ENCODE peak calls at places on chromosome 20, in ten cellular contexts. One of them, this sample, is unnamed.

GRCh38 chr20:57737349-57737748 is 27.5 kb upstream of the PMEPA1 start:
- DNase-seq in left ventricle myocardium inferior: no peak
- DNase-seq in fibroblast of lung: no peak
- DNase-seq in ascending aorta: no peak
- DNase-seq in A549: no peak
- DNase-seq in SK-N-MC: no peak
- DNase-seq in pancreas: no peak
- DNase-seq in transverse colon: no peak
- DNase-seq in lower lobe of right lung: no peak
- DNase-seq in gastrocnemius medialis: no peak
- DNase-seq in this sample: no peak

GRCh38 chr20:2086980-2087377 is 14.6 kb upstream of the STK35 start:
- DNase-seq in lower lobe of right lung: no peak
- DNase-seq in left ventricle myocardium inferior: no peak
- DNase-seq in SK-N-MC: no peak
- DNase-seq in gastrocnemius medialis: no peak
- DNase-seq in transverse colon: no peak
- DNase-seq in ascending aorta: no peak
- DNase-seq in pancreas: no peak
- DNase-seq in fibroblast of lung: no peak
- DNase-seq in A549: no peak
- DNase-seq in this sample: no peak

GRCh38 chr20:53077373-53078205 is 105.4 kb downstream of the TSHZ2 start:
- DNase-seq in ascending aorta: no peak
- DNase-seq in A549: no peak
- DNase-seq in SK-N-MC: no peak
- DNase-seq in pancreas: peak
- DNase-seq in left ventricle myocardium inferior: no peak
- DNase-seq in fibroblast of lung: peak
- DNase-seq in transverse colon: no peak
- DNase-seq in gastrocnemius medialis: no peak
- DNase-seq in lower lobe of right lung: no peak
- DNase-seq in this sample: no peak

GRCh38 chr20:63045401-63045800 is 38.6 kb upstream of the BHLHE23 start:
- DNase-seq in gastrocnemius medialis: no peak
- DNase-seq in pancreas: no peak
- DNase-seq in lower lobe of right lung: peak
- DNase-seq in left ventricle myocardium inferior: no peak
- DNase-seq in ascending aorta: no peak
- DNase-seq in A549: no peak
- DNase-seq in transverse colon: no peak
- DNase-seq in fibroblast of lung: no peak
- DNase-seq in SK-N-MC: no peak
- DNase-seq in this sample: no peak

GRCh38 chr20:56422131-56422823 is 10.2 kb downstream of the CASS4 start:
- DNase-seq in gastrocnemius medialis: no peak
- DNase-seq in fibroblast of lung: peak
- DNase-seq in ascending aorta: no peak
- DNase-seq in lower lobe of right lung: no peak
- DNase-seq in left ventricle myocardium inferior: no peak
- DNase-seq in transverse colon: no peak
- DNase-seq in pancreas: no peak
- DNase-seq in A549: peak
- DNase-seq in SK-N-MC: no peak
- DNase-seq in this sample: no peak

GRCh38 chr20:4730782-4731181 is 9.1 kb downstream of the PRND start:
- DNase-seq in fibroblast of lung: no peak
- DNase-seq in ascending aorta: no peak
- DNase-seq in left ventricle myocardium inferior: no peak
- DNase-seq in SK-N-MC: no peak
- DNase-seq in gastrocnemius medialis: no peak
- DNase-seq in transverse colon: no peak
- DNase-seq in pancreas: no peak
- DNase-seq in A549: no peak
- DNase-seq in lower lobe of right lung: no peak
- DNase-seq in this sample: no peak

GRCh38 chr20:37531856-37532255 is 4.2 kb upstream of the BLCAP start:
- DNase-seq in SK-N-MC: no peak
- DNase-seq in left ventricle myocardium inferior: no peak
- DNase-seq in pancreas: no peak
- DNase-seq in fibroblast of lung: no peak
- DNase-seq in lower lobe of right lung: no peak
- DNase-seq in A549: no peak
- DNase-seq in ascending aorta: no peak
- DNase-seq in gastrocnemius medialis: no peak
- DNase-seq in transverse colon: no peak
- DNase-seq in this sample: peak

GRCh38 chr20:45052698-45053440 is 48.1 kb downstream of the KCNS1 start:
- DNase-seq in A549: no peak
- DNase-seq in SK-N-MC: no peak
- DNase-seq in ascending aorta: no peak
- DNase-seq in lower lobe of right lung: no peak
- DNase-seq in gastrocnemius medialis: no peak
- DNase-seq in transverse colon: no peak
- DNase-seq in left ventricle myocardium inferior: no peak
- DNase-seq in fibroblast of lung: peak
- DNase-seq in pancreas: no peak
- DNase-seq in this sample: peak

GRCh38 chr20:51166489-51166888 is 143.6 kb upstream of the KCNG1 start:
- DNase-seq in lower lobe of right lung: no peak
- DNase-seq in transverse colon: no peak
- DNase-seq in A549: no peak
- DNase-seq in gastrocnemius medialis: no peak
- DNase-seq in SK-N-MC: no peak
- DNase-seq in left ventricle myocardium inferior: no peak
- DNase-seq in ascending aorta: no peak
- DNase-seq in fibroblast of lung: no peak
- DNase-seq in pancreas: no peak
- DNase-seq in this sample: no peak

GRCh38 chr20:41245086-41245707 is 72.3 kb downstream of the ZHX3 start:
- DNase-seq in lower lobe of right lung: no peak
- DNase-seq in ascending aorta: no peak
- DNase-seq in fibroblast of lung: peak
- DNase-seq in SK-N-MC: no peak
- DNase-seq in left ventricle myocardium inferior: no peak
- DNase-seq in transverse colon: no peak
- DNase-seq in gastrocnemius medialis: no peak
- DNase-seq in pancreas: no peak
- DNase-seq in A549: no peak
- DNase-seq in this sample: no peak

GRCh38 chr20:41248371-41249024 is 69.0 kb downstream of the ZHX3 start:
- DNase-seq in ascending aorta: no peak
- DNase-seq in A549: no peak
- DNase-seq in gastrocnemius medialis: no peak
- DNase-seq in pancreas: no peak
- DNase-seq in lower lobe of right lung: no peak
- DNase-seq in fibroblast of lung: peak
- DNase-seq in SK-N-MC: no peak
- DNase-seq in transverse colon: no peak
- DNase-seq in left ventricle myocardium inferior: no peak
- DNase-seq in this sample: no peak

GRCh38 chr20:41249781-41250281 is 67.7 kb downstream of the ZHX3 start:
- DNase-seq in transverse colon: no peak
- DNase-seq in fibroblast of lung: peak
- DNase-seq in ascending aorta: no peak
- DNase-seq in pancreas: no peak
- DNase-seq in SK-N-MC: no peak
- DNase-seq in gastrocnemius medialis: peak
- DNase-seq in A549: no peak
- DNase-seq in left ventricle myocardium inferior: no peak
- DNase-seq in lower lobe of right lung: no peak
- DNase-seq in this sample: no peak

GRCh38 chr20:41247523-41248370 is 69.8 kb downstream of the ZHX3 start:
- DNase-seq in pancreas: no peak
- DNase-seq in SK-N-MC: no peak
- DNase-seq in A549: no peak
- DNase-seq in ascending aorta: no peak
- DNase-seq in left ventricle myocardium inferior: no peak
- DNase-seq in transverse colon: no peak
- DNase-seq in lower lobe of right lung: no peak
- DNase-seq in gastrocnemius medialis: no peak
- DNase-seq in fibroblast of lung: peak
- DNase-seq in this sample: no peak

DNA sequence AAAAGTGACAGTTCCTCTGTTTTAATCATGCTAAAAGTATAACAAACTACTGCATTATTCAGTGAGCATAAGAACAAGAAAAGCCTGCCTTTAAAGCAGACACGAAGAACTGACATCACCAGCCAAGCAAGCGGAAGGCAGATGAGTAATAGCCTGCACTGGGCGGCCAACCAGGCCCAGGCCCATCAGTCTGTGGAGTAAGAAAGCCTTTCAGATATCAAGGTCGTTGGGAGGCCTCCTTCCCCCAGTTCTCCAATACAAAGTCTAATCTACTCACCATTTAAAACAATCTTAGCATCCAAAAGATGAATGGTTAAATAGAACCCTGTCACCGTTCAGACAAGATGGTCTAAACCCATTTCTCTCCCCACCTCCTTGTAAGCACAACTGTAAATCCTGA is 68.2 kb downstream of the ZHX3 start:
- DNase-seq in left ventricle myocardium inferior: peak
- DNase-seq in gastrocnemius medialis: peak
- DNase-seq in pancreas: no peak
- DNase-seq in lower lobe of right lung: no peak
- DNase-seq in fibroblast of lung: peak
- DNase-seq in A549: no peak
- DNase-seq in ascending aorta: peak
- DNase-seq in transverse colon: peak
- DNase-seq in SK-N-MC: no peak
- DNase-seq in this sample: peak
- H3K27ac ChIP-seq in left ventricle myocardium inferior: peak
- H3K27ac ChIP-seq in gastrocnemius medialis: peak
- H3K27ac ChIP-seq in pancreas: no peak
- H3K27ac ChIP-seq in lower lobe of right lung: peak
- H3K27ac ChIP-seq in fibroblast of lung: peak
- H3K27ac ChIP-seq in A549: peak
- H3K27ac ChIP-seq in ascending aorta: peak
- H3K27ac ChIP-seq in transverse colon: peak
- H3K27ac ChIP-seq in SK-N-MC: no peak
- H3K27ac ChIP-seq in this sample: peak

GRCh38 chr20:237479-237878 is 10.4 kb downstream of the DEFB129 start:
- DNase-seq in SK-N-MC: no peak
- DNase-seq in A549: no peak
- DNase-seq in lower lobe of right lung: peak
- DNase-seq in pancreas: peak
- DNase-seq in left ventricle myocardium inferior: no peak
- DNase-seq in transverse colon: peak
- DNase-seq in fibroblast of lung: no peak
- DNase-seq in gastrocnemius medialis: no peak
- DNase-seq in ascending aorta: no peak
- DNase-seq in this sample: no peak
- H3K27ac ChIP-seq in SK-N-MC: no peak
- H3K27ac ChIP-seq in A549: no peak
- H3K27ac ChIP-seq in lower lobe of right lung: peak
- H3K27ac ChIP-seq in pancreas: no peak
- H3K27ac ChIP-seq in left ventricle myocardium inferior: no peak
- H3K27ac ChIP-seq in transverse colon: no peak
- H3K27ac ChIP-seq in fibroblast of lung: no peak
- H3K27ac ChIP-seq in gastrocnemius medialis: no peak
- H3K27ac ChIP-seq in ascending aorta: no peak
- H3K27ac ChIP-seq in this sample: no peak

GRCh38 chr20:33443006-33443511 is 504 bp downstream of the SNTA1 start:
- DNase-seq in lower lobe of right lung: no peak
- DNase-seq in pancreas: peak
- DNase-seq in SK-N-MC: no peak
- DNase-seq in gastrocnemius medialis: peak
- DNase-seq in left ventricle myocardium inferior: peak
- DNase-seq in A549: peak
- DNase-seq in ascending aorta: no peak
- DNase-seq in transverse colon: peak
- DNase-seq in fibroblast of lung: no peak
- DNase-seq in this sample: no peak
- H3K27ac ChIP-seq in lower lobe of right lung: peak
- H3K27ac ChIP-seq in pancreas: no peak
- H3K27ac ChIP-seq in SK-N-MC: no peak
- H3K27ac ChIP-seq in gastrocnemius medialis: peak
- H3K27ac ChIP-seq in left ventricle myocardium inferior: peak
- H3K27ac ChIP-seq in A549: peak
- H3K27ac ChIP-seq in ascending aorta: peak
- H3K27ac ChIP-seq in transverse colon: peak
- H3K27ac ChIP-seq in fibroblast of lung: peak
- H3K27ac ChIP-seq in this sample: peak

GRCh38 chr20:42901689-42902518 is 287.8 kb downstream of the PTPRT start:
- DNase-seq in transverse colon: no peak
- DNase-seq in left ventricle myocardium inferior: peak
- DNase-seq in fibroblast of lung: no peak
- DNase-seq in SK-N-MC: no peak
- DNase-seq in gastrocnemius medialis: no peak
- DNase-seq in lower lobe of right lung: no peak
- DNase-seq in A549: no peak
- DNase-seq in ascending aorta: no peak
- DNase-seq in pancreas: peak
- DNase-seq in this sample: no peak
- H3K27ac ChIP-seq in transverse colon: no peak
- H3K27ac ChIP-seq in left ventricle myocardium inferior: peak
- H3K27ac ChIP-seq in fibroblast of lung: no peak
- H3K27ac ChIP-seq in SK-N-MC: no peak
- H3K27ac ChIP-seq in gastrocnemius medialis: no peak
- H3K27ac ChIP-seq in lower lobe of right lung: no peak
- H3K27ac ChIP-seq in A549: no peak
- H3K27ac ChIP-seq in ascending aorta: no peak
- H3K27ac ChIP-seq in pancreas: no peak
- H3K27ac ChIP-seq in this sample: no peak

DNA sequence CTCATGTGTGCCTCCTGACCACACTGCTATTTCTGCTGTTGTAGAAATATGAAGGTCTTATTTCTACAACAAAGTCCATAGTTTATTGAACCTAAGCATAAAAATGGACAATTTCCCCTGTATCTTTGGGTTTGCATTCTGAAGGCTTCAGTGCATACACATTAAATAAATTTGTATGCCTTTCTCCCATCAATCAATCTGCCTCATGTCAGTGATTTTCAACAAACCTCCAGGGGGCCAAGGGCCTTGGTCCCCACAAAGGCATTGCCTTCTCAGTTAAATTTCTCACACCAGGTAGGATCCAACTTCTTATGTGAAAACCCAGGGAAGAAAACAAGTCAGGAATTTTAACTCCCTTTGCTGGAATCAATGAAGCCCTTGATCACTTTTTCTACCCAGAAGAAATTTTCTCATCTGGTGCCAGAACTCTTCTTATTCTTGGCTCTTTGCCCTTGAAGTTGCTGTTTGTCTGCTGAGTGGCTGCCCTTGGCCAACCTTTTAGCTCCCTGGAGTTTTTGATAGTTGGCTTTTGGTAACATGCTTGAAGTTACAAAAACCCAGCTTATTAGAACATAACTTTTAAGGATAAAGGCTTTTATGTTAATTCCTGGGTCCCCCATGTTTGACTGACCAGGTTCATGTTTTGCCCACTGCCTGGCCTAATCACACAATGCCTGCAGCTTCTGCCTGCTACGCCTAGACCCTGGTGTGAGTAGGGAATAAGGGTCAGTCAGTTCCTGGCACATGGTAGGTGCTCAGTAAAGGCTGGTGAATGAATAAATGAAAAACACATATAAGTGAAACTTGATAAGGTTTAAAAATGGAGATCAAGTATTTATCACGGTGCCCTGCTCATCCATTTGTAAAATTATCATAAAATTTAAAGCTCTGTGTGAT is 37.0 kb downstream of the SHLD1 start:
- DNase-seq in A549: no peak
- DNase-seq in gastrocnemius medialis: no peak
- DNase-seq in fibroblast of lung: peak
- DNase-seq in left ventricle myocardium inferior: no peak
- DNase-seq in SK-N-MC: no peak
- DNase-seq in lower lobe of right lung: no peak
- DNase-seq in pancreas: no peak
- DNase-seq in transverse colon: no peak
- DNase-seq in ascending aorta: no peak
- DNase-seq in this sample: no peak
- H3K27ac ChIP-seq in A549: peak
- H3K27ac ChIP-seq in gastrocnemius medialis: peak
- H3K27ac ChIP-seq in fibroblast of lung: no peak
- H3K27ac ChIP-seq in left ventricle myocardium inferior: peak
- H3K27ac ChIP-seq in SK-N-MC: no peak
- H3K27ac ChIP-seq in lower lobe of right lung: peak
- H3K27ac ChIP-seq in pancreas: peak
- H3K27ac ChIP-seq in transverse colon: no peak
- H3K27ac ChIP-seq in ascending aorta: no peak
- H3K27ac ChIP-seq in this sample: no peak